ENCODE peak calls at places on chromosomes 16 and 17, in ten cellular contexts. J, H, G, I, R, Y, X, K, Q and P are unnamed samples.

GRCh38 chr16:4700997-4701743 is 7.8 kb downstream of the NUDT16L1 start:
- DNase-seq in J (no peak), R (no peak), H (no peak), Q (no peak), X (no peak), K (no peak), I (no peak), Y (no peak), G (no peak), P (no peak)

GRCh38 chr17:50290074-50290702 is 15.9 kb downstream of the TMEM92 start:
- DNase-seq in X (peak), Q (peak), R (no peak), G (no peak), H (peak), K (peak), J (no peak), Y (peak), I (no peak), P (peak)

GRCh38 chr17:81804559-81805399 is 829 bp downstream of the GCGR start:
- DNase-seq in J (no peak), Q (no peak), G (no peak), Y (no peak), I (no peak), H (no peak), K (no peak), R (no peak), X (no peak), P (no peak)

GRCh38 chr16:82034981-82035612 is at the start of gene HSD17B2:
- DNase-seq in K (peak), J (no peak), R (no peak), Q (peak), H (no peak), I (no peak), G (no peak), Y (no peak), X (no peak), P (no peak)

GRCh38 chr17:30234954-30235353 is 543 bp downstream of the SLC6A4 start:
- DNase-seq in G (no peak), X (no peak), Y (no peak), J (peak), H (no peak), I (no peak), Q (no peak), R (peak), K (no peak), P (no peak)

GRCh38 chr17:57255776-57256681 is at the start of gene MSI2:
- DNase-seq in H (peak), G (peak), X (peak), Q (peak), I (peak), K (peak), Y (peak), J (peak), R (peak), P (peak)

GRCh38 chr16:24718967-24719521 is 10.4 kb upstream of the TNRC6A start:
- DNase-seq in Y (no peak), X (no peak), H (no peak), R (no peak), G (no peak), I (no peak), K (no peak), Q (no peak), J (no peak), P (no peak)

GRCh38 chr17:60665602-60666001 is 12.0 kb upstream of the BCAS3 start:
- DNase-seq in G (no peak), Q (no peak), J (no peak), X (no peak), I (no peak), R (no peak), H (no peak), Y (no peak), K (no peak), P (no peak)

GRCh38 chr17:77312786-77313599 is 172.2 kb downstream of the SEC14L1 start:
- DNase-seq in Q (no peak), J (no peak), I (no peak), Y (no peak), K (peak), H (no peak), R (no peak), G (no peak), X (peak), P (peak)

GRCh38 chr17:28925912-28926365 is 23.1 kb upstream of the DHRS13 start:
- DNase-seq in X (no peak), G (no peak), K (peak), J (no peak), Q (peak), R (peak), Y (no peak), H (peak), I (no peak), P (no peak)

GRCh38 chr16:8137581-8137980 is 452.7 kb downstream of the TMEM114 start:
- DNase-seq in K (no peak), H (no peak), X (no peak), Y (no peak), I (no peak), G (no peak), R (no peak), Q (no peak), J (no peak), P (no peak)

GRCh38 chr17:68326681-68327080 is 35.4 kb downstream of the ARSG start:
- DNase-seq in G (no peak), J (no peak), K (no peak), R (no peak), H (peak), Y (no peak), X (no peak), Q (peak), I (no peak), P (no peak)